ENCODE peak calls at places on chromosomes 6 and 20, in eight cellular contexts. V, S, J, H, R, B, F and D are unnamed samples. For H3K36me3, the result is how much of the 10 kb centered on the place peaks cover.

GRCh38 chr20:52168116-52168515 is 23.5 kb downstream of the ZFP64 start:
- DNase-seq in V (no peak), S (no peak), J (no peak), H (no peak), R (no peak), B (no peak), F (no peak), D (no peak)

GRCh38 chr20:59748555-59749292 is 144.4 kb downstream of the PHACTR3 start:
- DNase-seq in V (no peak), S (no peak), J (no peak), H (no peak), R (no peak), B (no peak), F (no peak), D (no peak)

GRCh38 chr6:28725890-28726348 is 197.9 kb downstream of the TRIM27 start:
- DNase-seq in V (peak), S (no peak), J (no peak), H (no peak), R (peak), B (no peak), F (no peak), D (no peak)

GRCh38 chr20:6882911-6883310 is 115.4 kb downstream of the BMP2 start:
- DNase-seq in V (peak), S (no peak), J (no peak), H (no peak), R (peak), B (no peak), F (no peak), D (no peak)

GRCh38 chr6:112232845-112233256 is 21.5 kb downstream of the LAMA4 start:
- DNase-seq in V (no peak), S (no peak), J (peak), H (peak), R (no peak), B (no peak), F (no peak), D (no peak)

GRCh38 chr6:151240861-151241642 is 1.3 kb downstream of the AKAP12 start:
- DNase-seq in V (peak), S (no peak), J (peak), H (peak), R (peak), B (peak), F (peak), D (peak)

GRCh38 chr6:2765896-2766766 is 938 bp downstream of the WRNIP1 start:
- DNase-seq in V (peak), S (no peak), J (peak), H (peak), R (peak), B (peak), F (peak), D (peak)

GRCh38 chr20:63828951-63829350 is 2.1 kb downstream of the ZBTB46 start:
- DNase-seq in V (no peak), S (no peak), J (no peak), H (no peak), R (no peak), B (no peak), F (no peak), D (no peak)

GRCh38 chr20:57662313-57663240 is 42.4 kb upstream of the ZBP1 start:
- DNase-seq in V (no peak), S (no peak), J (peak), H (peak), R (no peak), B (no peak), F (peak), D (peak)

GRCh38 chr6:90469906-90470305 is 117.0 kb downstream of the MAP3K7 start:
- DNase-seq in V (no peak), S (no peak), J (no peak), H (no peak), R (no peak), B (peak), F (no peak), D (no peak)

GRCh38 chr6:4860387-4860786 is 84.2 kb downstream of the CDYL start:
- DNase-seq in V (no peak), S (no peak), J (no peak), H (no peak), R (no peak), B (no peak), F (no peak), D (no peak)

GRCh38 chr20:25470045-25470444 is 62.6 kb downstream of the GINS1 start:
- DNase-seq in V (peak), S (no peak), J (peak), H (no peak), R (peak), B (peak), F (no peak), D (peak)

GRCh38 chr6:138795809-138796469 is at the start of gene ECT2L:
- DNase-seq in V (peak), S (no peak), J (peak), H (peak), R (no peak), B (peak), F (peak), D (peak)

GRCh38 chr6:84027340-84028183 is 6.0 kb upstream of the MRAP2 start:
- DNase-seq in V (peak), S (peak), J (peak), H (no peak), R (peak), B (peak), F (no peak), D (peak)

GRCh38 chr6:38391909-38392614 is 247.7 kb downstream of the BTBD9 start:
- DNase-seq in V (no peak), S (no peak), J (no peak), H (no peak), R (no peak), B (no peak), F (no peak), D (no peak)

GRCh38 chr20:54820392-54820791 is 345.0 kb downstream of the DOK5 start:
- DNase-seq in V (no peak), S (no peak), J (no peak), H (no peak), R (no peak), B (no peak), F (no peak), D (no peak)

GRCh38 chr20:4062721-4063606 is 47.6 kb upstream of the RNF24 start:
- DNase-seq in V (no peak), S (no peak), J (no peak), H (no peak), R (no peak), B (no peak), F (no peak), D (no peak)

GRCh38 chr20:4633780-4634179 is 87.9 kb upstream of the PRND start:
- DNase-seq in V (peak), S (no peak), J (no peak), H (no peak), R (peak), B (no peak), F (no peak), D (no peak)

GRCh38 chr6:70310063-70310694 is 7.3 kb upstream of the COL9A1 start:
- DNase-seq in V (peak), S (no peak), J (peak), H (no peak), R (peak), B (peak), F (no peak), D (no peak)

GRCh38 chr6:88358846-88359245 is 192.7 kb upstream of the CNR1 start:
- DNase-seq in V (peak), S (no peak), J (no peak), H (no peak), R (no peak), B (no peak), F (no peak), D (no peak)
- H3K27ac ChIP-seq in V (no peak), S (no peak), J (no peak), H (no peak), R (no peak), B (no peak), F (no peak), D (no peak)

DNA sequence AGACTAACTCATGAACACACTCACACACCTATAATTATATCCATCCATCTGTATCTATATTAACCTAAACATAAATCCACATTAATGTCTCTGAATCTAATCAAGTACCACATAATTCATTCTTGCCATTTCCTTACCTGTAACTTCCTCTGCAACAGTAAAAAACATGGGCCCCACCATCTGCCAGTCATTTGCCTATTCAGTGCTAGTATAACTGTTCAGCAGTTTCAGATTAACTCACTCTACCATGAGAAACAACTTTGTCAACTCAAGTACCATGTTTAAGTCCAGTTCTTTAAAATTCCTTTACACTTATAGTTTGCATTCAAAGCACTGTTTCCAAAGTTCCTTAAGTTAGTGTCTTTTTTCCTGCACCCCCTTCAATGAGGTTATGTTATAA is 68.8 kb downstream of the LAMP5 start:
- DNase-seq in V (no peak), S (no peak), J (no peak), H (no peak), R (no peak), B (no peak), F (no peak), D (no peak)
- H3K36me3 ChIP-seq in V (under half), S (under half), J (under half), H (under half), R (under half), B (under half), F (under half), D (under half)

GRCh38 chr20:36273414-36274247 is 32.5 kb upstream of the DLGAP4 start:
- DNase-seq in V (no peak), S (no peak), J (peak), H (no peak), R (peak), B (no peak), F (no peak), D (no peak)
- TF ChIP-seq CTCF in V (peak), S (no peak), J (peak), H (peak), R (peak), B (no peak), F (no peak), D (no peak)

GRCh38 chr20:50517817-50518154 is 7.6 kb downstream of the PTPN1 start:
- DNase-seq in V (no peak), S (no peak), J (no peak), H (no peak), R (no peak), B (no peak), F (no peak), D (no peak)

GRCh38 chr20:50515471-50516106 is 5.4 kb downstream of the PTPN1 start:
- DNase-seq in V (no peak), S (no peak), J (no peak), H (no peak), R (no peak), B (no peak), F (no peak), D (no peak)

GRCh38 chr20:50516180-50516934 is 6.2 kb downstream of the PTPN1 start:
- DNase-seq in V (no peak), S (no peak), J (no peak), H (no peak), R (no peak), B (no peak), F (no peak), D (no peak)

GRCh38 chr20:50518270-50518721 is 8.1 kb downstream of the PTPN1 start:
- DNase-seq in V (peak), S (no peak), J (no peak), H (no peak), R (peak), B (no peak), F (no peak), D (no peak)

GRCh38 chr20:50516935-50517816 is 7.0 kb downstream of the PTPN1 start:
- DNase-seq in V (no peak), S (no peak), J (no peak), H (no peak), R (no peak), B (no peak), F (no peak), D (no peak)
- H3K27ac ChIP-seq in V (no peak), S (no peak), J (no peak), H (no peak), R (no peak), B (peak), F (peak), D (no peak)

GRCh38 chr20:3031524-3032147 is 11.8 kb upstream of the GNRH2 start:
- DNase-seq in V (no peak), S (no peak), J (no peak), H (no peak), R (no peak), B (no peak), F (no peak), D (no peak)

GRCh38 chr20:3032624-3033023 is 10.8 kb upstream of the GNRH2 start:
- DNase-seq in V (no peak), S (no peak), J (no peak), H (peak), R (no peak), B (no peak), F (no peak), D (no peak)

DNA sequence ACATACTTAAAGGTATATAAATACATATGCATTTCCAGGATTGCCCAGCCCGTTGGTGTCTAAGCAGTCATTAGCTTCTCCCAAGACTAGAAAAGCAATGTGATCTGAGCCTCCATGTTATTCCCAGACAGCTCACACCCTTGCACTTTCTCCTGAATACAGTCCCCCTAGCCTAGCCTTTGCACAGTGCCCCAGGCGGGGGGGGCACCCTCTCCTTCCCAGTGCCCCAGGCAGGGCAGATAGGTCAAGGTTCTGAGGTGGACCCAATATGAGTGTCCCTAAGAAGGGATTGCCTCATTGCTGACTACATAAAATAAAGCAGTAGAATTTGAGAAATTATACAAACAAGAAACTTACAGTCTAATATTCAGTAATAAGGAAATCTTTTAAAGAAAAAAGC is 15.4 kb upstream of the GNRH2 start:
- DNase-seq in V (no peak), S (no peak), J (no peak), H (no peak), R (no peak), B (no peak), F (no peak), D (no peak)
- H3K36me3 ChIP-seq in V (under half), S (under half), J (under half), H (under half), R (under half), B (under half), F (half or more), D (half or more)